ENCODE peak calls at places on chromosomes 3 and 15, in five cellular contexts. V is NCI-H748 treated with DMSO at 0.1 percent for 48 hours; B is stimulated activated CD8-positive, alpha-beta memory T cell treated with anti-CD3 and anti-CD28 coated beads, Interleukin-7, amount 100 ng/mL, for 24 hours; O is activated T-cell treated with anti-CD3 and anti-CD28 coated beads for 4 hours; A is dermis blood vessel endothelial cell. K is an unnamed sample.

GRCh38 chr3:111846717-111847116 is 12.3 kb upstream of the PHLDB2 start:
- DNase-seq in V (no peak), B (no peak), O (no peak), A (peak), K (peak)

GRCh38 chr3:173398111-173398479 is 551 bp downstream of the NLGN1 start:
- DNase-seq in V (no peak), B (no peak), O (no peak), A (no peak), K (no peak)

GRCh38 chr3:46938118-46938517 is 38.4 kb downstream of the CCDC12 start:
- DNase-seq in V (no peak), B (no peak), O (no peak), A (no peak), K (no peak)

GRCh38 chr3:13333236-13333897 is 86.8 kb downstream of the NUP210 start:
- DNase-seq in V (no peak), B (no peak), O (no peak), A (no peak), K (no peak)

GRCh38 chr3:32422943-32423342 is 31.3 kb downstream of the CMTM7 start:
- DNase-seq in V (no peak), B (no peak), O (no peak), A (no peak), K (no peak)

GRCh38 chr3:27713435-27713880 is 8.7 kb downstream of the EOMES start:
- DNase-seq in V (no peak), B (no peak), O (no peak), A (peak), K (no peak)

GRCh38 chr3:68428495-68428894 is 503.9 kb downstream of the TAFA4 start:
- DNase-seq in V (no peak), B (no peak), O (no peak), A (no peak), K (no peak)

GRCh38 chr3:71030748-71031147 is 552.8 kb downstream of the FOXP1 start:
- DNase-seq in V (no peak), B (no peak), O (no peak), A (no peak), K (no peak)

GRCh38 chr15:88465633-88466219 is 1.5 kb downstream of the MRPL46 start:
- DNase-seq in V (no peak), B (no peak), O (no peak), A (peak), K (peak)

GRCh38 chr15:94924971-94925593 is 693.7 kb downstream of the MCTP2 start:
- DNase-seq in V (no peak), B (no peak), O (no peak), A (no peak), K (no peak)

GRCh38 chr3:124117486-124117885 is 125.6 kb upstream of the ROPN1 start:
- DNase-seq in V (no peak), B (no peak), O (no peak), A (peak), K (peak)

K was measured in AG08396.